ENCODE peak calls at places on chromosomes 7 and 10, in four cellular contexts. One of them, this sample, is unnamed.

GRCh38 chr7:67426654-67427053 is 430.0 kb downstream of the TYW1 start:
- DNase-seq in fibroblast of pulmonary artery: no peak
- DNase-seq in AG09319: no peak
- DNase-seq in left lung: no peak
- DNase-seq in this sample: no peak

GRCh38 chr7:151010307-151011096 is 13.8 kb downstream of the ATG9B start:
- DNase-seq in fibroblast of pulmonary artery: peak
- DNase-seq in AG09319: no peak
- DNase-seq in left lung: no peak
- DNase-seq in this sample: no peak

GRCh38 chr7:137790828-137791227 is 55.9 kb downstream of the DGKI start:
- DNase-seq in fibroblast of pulmonary artery: no peak
- DNase-seq in AG09319: no peak
- DNase-seq in left lung: no peak
- DNase-seq in this sample: no peak

GRCh38 chr7:80642871-80643270 is 4.4 kb downstream of the CD36 start:
- DNase-seq in fibroblast of pulmonary artery: no peak
- DNase-seq in AG09319: no peak
- DNase-seq in left lung: no peak
- DNase-seq in this sample: no peak

GRCh38 chr7:83610649-83611304 is 38.2 kb downstream of the SEMA3E start:
- DNase-seq in fibroblast of pulmonary artery: no peak
- DNase-seq in AG09319: no peak
- DNase-seq in left lung: no peak
- DNase-seq in this sample: no peak

GRCh38 chr10:80468806-80469421 is 14.8 kb downstream of the TSPAN14 start:
- DNase-seq in fibroblast of pulmonary artery: no peak
- DNase-seq in AG09319: no peak
- DNase-seq in left lung: no peak
- DNase-seq in this sample: peak

GRCh38 chr7:151346180-151346769 is 4.7 kb downstream of the NUB1 start:
- DNase-seq in fibroblast of pulmonary artery: no peak
- DNase-seq in AG09319: no peak
- DNase-seq in left lung: no peak
- DNase-seq in this sample: no peak

GRCh38 chr10:75099952-75100763 is 11.3 kb upstream of the SAMD8 start:
- DNase-seq in fibroblast of pulmonary artery: peak
- DNase-seq in AG09319: no peak
- DNase-seq in left lung: peak
- DNase-seq in this sample: peak

GRCh38 chr7:157432957-157433576 is 96.3 kb downstream of the DNAJB6 start:
- DNase-seq in fibroblast of pulmonary artery: peak
- DNase-seq in AG09319: peak
- DNase-seq in left lung: no peak
- DNase-seq in this sample: no peak

GRCh38 chr10:1360581-1361164 is 304.5 kb downstream of the WDR37 start:
- DNase-seq in fibroblast of pulmonary artery: no peak
- DNase-seq in AG09319: no peak
- DNase-seq in left lung: no peak
- DNase-seq in this sample: no peak

GRCh38 chr10:63083904-63084689 is 49.0 kb upstream of the NRBF2 start:
- DNase-seq in fibroblast of pulmonary artery: peak
- DNase-seq in AG09319: peak
- DNase-seq in left lung: no peak
- DNase-seq in this sample: no peak

GRCh38 chr7:2660359-2661095 is 27.5 kb upstream of the AMZ1 start:
- DNase-seq in fibroblast of pulmonary artery: no peak
- DNase-seq in AG09319: no peak
- DNase-seq in left lung: no peak
- DNase-seq in this sample: no peak
- TF ChIP-seq CTCF in fibroblast of pulmonary artery: peak
- TF ChIP-seq CTCF in AG09319: peak
- TF ChIP-seq CTCF in left lung: no peak
- TF ChIP-seq CTCF in this sample: peak

GRCh38 chr7:85471740-85472139 is 284.9 kb upstream of the SEMA3D start:
- DNase-seq in fibroblast of pulmonary artery: peak
- DNase-seq in AG09319: no peak
- DNase-seq in left lung: no peak
- DNase-seq in this sample: no peak

GRCh38 chr7:85469446-85469970 is 282.7 kb upstream of the SEMA3D start:
- DNase-seq in fibroblast of pulmonary artery: peak
- DNase-seq in AG09319: peak
- DNase-seq in left lung: no peak
- DNase-seq in this sample: no peak

GRCh38 chr7:85474234-85474633 is 287.4 kb upstream of the SEMA3D start:
- DNase-seq in fibroblast of pulmonary artery: no peak
- DNase-seq in AG09319: no peak
- DNase-seq in left lung: no peak
- DNase-seq in this sample: no peak

GRCh38 chr7:85475071-85475470 is 288.2 kb upstream of the SEMA3D start:
- DNase-seq in fibroblast of pulmonary artery: no peak
- DNase-seq in AG09319: no peak
- DNase-seq in left lung: no peak
- DNase-seq in this sample: no peak

DNA sequence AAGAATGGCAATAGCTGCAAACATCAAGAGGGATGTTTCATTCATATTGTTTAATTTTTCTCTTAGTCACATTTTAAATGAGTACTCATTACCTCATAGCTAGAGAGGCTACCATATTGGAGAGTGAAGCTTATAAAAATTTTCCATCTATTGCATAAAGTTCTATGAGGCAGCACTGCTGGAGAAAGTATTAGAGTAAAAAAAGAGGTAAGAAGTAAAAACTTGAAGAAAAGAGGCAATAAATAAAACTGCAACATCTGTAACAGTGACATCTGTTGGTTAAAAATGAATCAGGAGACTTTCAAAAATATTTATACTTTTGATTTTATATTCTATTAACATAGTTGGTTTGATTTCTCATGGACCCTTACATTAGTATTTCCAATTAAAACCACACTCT is 284.5 kb upstream of the SEMA3D start:
- DNase-seq in fibroblast of pulmonary artery: no peak
- DNase-seq in AG09319: no peak
- DNase-seq in left lung: no peak
- DNase-seq in this sample: no peak
- TF ChIP-seq CTCF in fibroblast of pulmonary artery: no peak
- TF ChIP-seq CTCF in AG09319: no peak
- TF ChIP-seq CTCF in left lung: no peak
- TF ChIP-seq CTCF in this sample: no peak

GRCh38 chr10:22854935-22855421 is 72.9 kb upstream of the ARMC3 start:
- DNase-seq in fibroblast of pulmonary artery: peak
- DNase-seq in AG09319: no peak
- DNase-seq in left lung: no peak
- DNase-seq in this sample: no peak
- TF ChIP-seq CTCF in fibroblast of pulmonary artery: peak
- TF ChIP-seq CTCF in AG09319: no peak
- TF ChIP-seq CTCF in left lung: no peak
- TF ChIP-seq CTCF in this sample: no peak

DNA sequence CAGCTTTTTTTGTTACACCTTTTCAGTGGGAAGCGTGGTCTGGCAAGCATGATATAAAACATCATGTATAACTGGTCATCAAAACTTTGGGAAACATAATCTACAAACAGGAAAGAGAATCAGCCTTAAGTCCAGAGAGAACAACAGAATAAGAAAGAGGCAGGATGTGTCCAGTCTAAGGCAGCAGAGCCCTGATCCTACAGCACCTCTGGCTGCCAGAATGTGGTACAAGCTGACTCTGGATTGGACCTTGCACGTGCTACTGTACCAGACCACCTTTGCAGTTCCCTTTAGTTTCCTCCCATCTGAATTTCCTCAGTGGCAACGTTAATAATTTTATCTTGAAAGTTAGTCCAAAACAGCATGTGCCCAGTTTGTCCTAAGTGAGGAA is 824.6 kb upstream of the IGFBP3 start:
- DNase-seq in fibroblast of pulmonary artery: no peak
- DNase-seq in AG09319: no peak
- DNase-seq in left lung: no peak
- DNase-seq in this sample: no peak
- TF ChIP-seq CTCF in fibroblast of pulmonary artery: peak
- TF ChIP-seq CTCF in AG09319: peak
- TF ChIP-seq CTCF in left lung: no peak
- TF ChIP-seq CTCF in this sample: no peak

GRCh38 chr10:11285171-11285570 is 267.5 kb downstream of the CELF2 start:
- DNase-seq in fibroblast of pulmonary artery: no peak
- DNase-seq in AG09319: no peak
- DNase-seq in left lung: no peak
- DNase-seq in this sample: no peak
- TF ChIP-seq CTCF in fibroblast of pulmonary artery: no peak
- TF ChIP-seq CTCF in AG09319: no peak
- TF ChIP-seq CTCF in left lung: no peak
- TF ChIP-seq CTCF in this sample: no peak

DNA sequence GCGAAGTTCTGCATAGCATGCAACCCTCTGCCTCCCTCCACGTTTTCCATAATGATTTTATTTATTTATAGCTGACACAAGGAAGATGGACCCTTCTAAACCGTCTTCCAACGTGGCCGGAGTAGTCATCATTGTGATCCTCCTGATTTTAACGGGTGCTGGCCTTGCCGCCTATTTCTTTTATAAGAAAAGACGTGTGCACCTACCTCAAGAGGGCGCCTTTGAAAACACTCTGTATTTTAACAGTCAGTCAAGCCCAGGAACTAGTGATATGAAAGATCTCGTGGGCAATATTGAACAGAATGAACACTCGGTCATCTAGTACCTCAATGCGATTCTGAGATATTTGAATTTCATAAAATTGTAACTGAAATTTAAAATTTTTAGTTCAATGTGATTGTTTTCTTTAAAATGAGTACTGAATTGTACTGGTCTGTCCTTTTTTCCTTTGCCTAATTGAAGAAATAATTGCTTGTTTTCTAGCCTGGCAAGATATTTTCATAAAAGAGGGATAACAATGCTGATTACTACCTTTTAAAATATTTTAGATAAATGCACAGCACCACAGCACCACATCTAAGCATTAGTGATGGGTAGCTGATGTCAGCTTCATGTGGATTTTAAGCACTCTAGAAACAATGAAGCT is 41.5 kb upstream of the SLC39A12 start:
- DNase-seq in fibroblast of pulmonary artery: peak
- DNase-seq in AG09319: peak
- DNase-seq in left lung: no peak
- DNase-seq in this sample: no peak
- TF ChIP-seq CTCF in fibroblast of pulmonary artery: peak
- TF ChIP-seq CTCF in AG09319: peak
- TF ChIP-seq CTCF in left lung: peak
- TF ChIP-seq CTCF in this sample: peak

GRCh38 chr7:92246363-92247101 is 758 bp downstream of the ANKIB1 start:
- DNase-seq in fibroblast of pulmonary artery: no peak
- DNase-seq in AG09319: no peak
- DNase-seq in left lung: peak
- DNase-seq in this sample: no peak
- TF ChIP-seq CTCF in fibroblast of pulmonary artery: no peak
- TF ChIP-seq CTCF in AG09319: no peak
- TF ChIP-seq CTCF in left lung: no peak
- TF ChIP-seq CTCF in this sample: no peak

DNA sequence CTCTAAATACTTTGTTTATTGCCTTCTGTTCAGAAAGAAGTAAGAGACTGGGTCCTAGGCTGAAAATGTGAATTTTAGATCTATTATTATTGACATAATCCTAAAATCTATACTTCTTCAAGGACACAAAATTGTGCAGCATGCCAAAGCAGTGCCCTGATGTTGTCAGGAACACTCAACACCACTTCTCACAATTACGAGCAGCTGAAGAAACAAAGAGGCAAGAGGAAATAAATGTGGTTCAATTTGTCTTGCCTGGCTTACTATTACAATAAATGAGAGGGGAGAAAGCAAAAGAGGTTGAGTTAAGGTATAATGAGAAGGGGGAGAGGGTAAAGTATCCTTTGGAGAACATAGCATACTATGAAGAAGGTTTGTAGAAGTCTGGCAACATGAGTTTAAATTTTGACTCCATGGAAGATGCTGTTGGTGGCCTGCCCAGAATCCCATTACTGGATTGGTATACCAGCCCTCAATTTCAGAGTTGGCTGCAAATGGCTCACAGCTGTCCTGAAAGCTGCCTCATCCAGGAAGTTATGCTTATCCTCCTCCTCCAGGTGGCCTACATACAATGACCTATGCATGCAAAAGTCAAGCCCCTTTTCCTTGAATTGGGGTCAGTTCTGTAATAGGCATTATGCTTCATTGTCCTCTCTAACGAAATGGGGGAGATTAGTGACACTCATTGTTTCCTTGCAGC is 274.6 kb upstream of the SMIM30 start:
- DNase-seq in fibroblast of pulmonary artery: no peak
- DNase-seq in AG09319: no peak
- DNase-seq in left lung: no peak
- DNase-seq in this sample: no peak
- TF ChIP-seq CTCF in fibroblast of pulmonary artery: no peak
- TF ChIP-seq CTCF in AG09319: no peak
- TF ChIP-seq CTCF in left lung: no peak
- TF ChIP-seq CTCF in this sample: no peak

GRCh38 chr7:108454674-108455523 is 1.3 kb downstream of the NRCAM start:
- DNase-seq in fibroblast of pulmonary artery: peak
- DNase-seq in AG09319: no peak
- DNase-seq in left lung: no peak
- DNase-seq in this sample: no peak
- TF ChIP-seq CTCF in fibroblast of pulmonary artery: peak
- TF ChIP-seq CTCF in AG09319: peak
- TF ChIP-seq CTCF in left lung: no peak
- TF ChIP-seq CTCF in this sample: no peak

GRCh38 chr7:133795061-133795460 is 332.1 kb upstream of the LRGUK start:
- DNase-seq in fibroblast of pulmonary artery: no peak
- DNase-seq in AG09319: no peak
- DNase-seq in left lung: no peak
- DNase-seq in this sample: no peak

GRCh38 chr7:133794490-133794889 is 332.6 kb upstream of the LRGUK start:
- DNase-seq in fibroblast of pulmonary artery: peak
- DNase-seq in AG09319: no peak
- DNase-seq in left lung: no peak
- DNase-seq in this sample: no peak

GRCh38 chr7:133790911-133791310 is 336.2 kb upstream of the LRGUK start:
- DNase-seq in fibroblast of pulmonary artery: no peak
- DNase-seq in AG09319: no peak
- DNase-seq in left lung: no peak
- DNase-seq in this sample: no peak

GRCh38 chr7:133786401-133786937 is 340.7 kb upstream of the LRGUK start:
- DNase-seq in fibroblast of pulmonary artery: no peak
- DNase-seq in AG09319: no peak
- DNase-seq in left lung: no peak
- DNase-seq in this sample: no peak

DNA sequence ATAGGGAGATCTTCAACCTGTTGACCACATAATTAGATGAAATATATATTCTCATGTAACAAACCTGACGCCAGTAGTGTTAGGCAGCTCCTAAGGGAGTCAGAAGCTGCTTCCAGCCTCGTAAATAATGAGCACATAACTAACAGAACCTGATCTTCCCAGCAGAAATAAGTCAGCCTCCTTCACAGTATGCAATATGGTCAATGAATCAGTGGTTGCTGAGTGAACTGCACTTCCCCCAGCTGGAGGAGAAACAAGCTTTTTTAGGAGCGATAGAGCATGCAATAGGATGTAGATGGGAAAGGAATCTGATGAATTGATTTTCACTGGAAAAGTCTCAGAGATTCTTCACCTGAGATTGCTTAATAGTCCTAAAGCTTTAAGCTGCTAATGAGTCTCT is 337.2 kb upstream of the LRGUK start:
- DNase-seq in fibroblast of pulmonary artery: no peak
- DNase-seq in AG09319: no peak
- DNase-seq in left lung: no peak
- DNase-seq in this sample: no peak
- TF ChIP-seq CTCF in fibroblast of pulmonary artery: no peak
- TF ChIP-seq CTCF in AG09319: no peak
- TF ChIP-seq CTCF in left lung: no peak
- TF ChIP-seq CTCF in this sample: no peak